ENCODE peak calls at places on chromosomes 1 and 21, in ten cellular contexts. One of them, this sample, is unnamed.

GRCh38 chr21:44896561-44897286 is 23.2 kb upstream of the PTTG1IP start:
- DNase-seq in thoracic aorta: no peak
- DNase-seq in esophagus squamous epithelium: no peak
- DNase-seq in breast epithelium: no peak
- DNase-seq in mammary epithelial cell: no peak
- DNase-seq in endodermal cell: no peak
- DNase-seq in thyroid gland: no peak
- DNase-seq in transverse colon: no peak
- DNase-seq in pancreas: no peak
- DNase-seq in CD4-positive, alpha-beta T cell: no peak
- DNase-seq in this sample: no peak

GRCh38 chr1:26986658-26987057 is 6.8 kb upstream of the TRNP1 start:
- DNase-seq in mammary epithelial cell: no peak
- DNase-seq in endodermal cell: no peak
- DNase-seq in breast epithelium: no peak
- DNase-seq in CD4-positive, alpha-beta T cell: no peak
- DNase-seq in transverse colon: no peak
- DNase-seq in esophagus squamous epithelium: no peak
- DNase-seq in thoracic aorta: no peak
- DNase-seq in pancreas: no peak
- DNase-seq in thyroid gland: no peak
- DNase-seq in this sample: no peak

GRCh38 chr1:217590598-217590997 is 40.3 kb downstream of the GPATCH2 start:
- DNase-seq in thyroid gland: no peak
- DNase-seq in pancreas: no peak
- DNase-seq in CD4-positive, alpha-beta T cell: no peak
- DNase-seq in esophagus squamous epithelium: no peak
- DNase-seq in breast epithelium: no peak
- DNase-seq in transverse colon: no peak
- DNase-seq in mammary epithelial cell: no peak
- DNase-seq in endodermal cell: no peak
- DNase-seq in thoracic aorta: no peak
- DNase-seq in this sample: no peak

GRCh38 chr1:53082826-53083225 is 20.8 kb downstream of the PODN start:
- DNase-seq in CD4-positive, alpha-beta T cell: no peak
- DNase-seq in endodermal cell: no peak
- DNase-seq in breast epithelium: no peak
- DNase-seq in transverse colon: no peak
- DNase-seq in mammary epithelial cell: no peak
- DNase-seq in thoracic aorta: no peak
- DNase-seq in thyroid gland: no peak
- DNase-seq in pancreas: no peak
- DNase-seq in esophagus squamous epithelium: no peak
- DNase-seq in this sample: no peak

GRCh38 chr1:42832636-42833265 is 13.7 kb upstream of the ZNF691 start:
- DNase-seq in mammary epithelial cell: no peak
- DNase-seq in breast epithelium: no peak
- DNase-seq in endodermal cell: no peak
- DNase-seq in thoracic aorta: no peak
- DNase-seq in pancreas: no peak
- DNase-seq in CD4-positive, alpha-beta T cell: no peak
- DNase-seq in esophagus squamous epithelium: no peak
- DNase-seq in thyroid gland: no peak
- DNase-seq in transverse colon: no peak
- DNase-seq in this sample: no peak

GRCh38 chr1:201945157-201945556 is 1.2 kb downstream of the LMOD1 start:
- DNase-seq in mammary epithelial cell: no peak
- DNase-seq in CD4-positive, alpha-beta T cell: no peak
- DNase-seq in endodermal cell: peak; percentile 71
- DNase-seq in esophagus squamous epithelium: no peak
- DNase-seq in transverse colon: no peak
- DNase-seq in pancreas: no peak
- DNase-seq in thyroid gland: no peak
- DNase-seq in thoracic aorta: no peak
- DNase-seq in breast epithelium: no peak
- DNase-seq in this sample: no peak

GRCh38 chr1:227780101-227781044 is 35.1 kb upstream of the PRSS38 start:
- DNase-seq in pancreas: no peak
- DNase-seq in CD4-positive, alpha-beta T cell: no peak
- DNase-seq in esophagus squamous epithelium: no peak
- DNase-seq in thyroid gland: no peak
- DNase-seq in transverse colon: no peak
- DNase-seq in mammary epithelial cell: no peak
- DNase-seq in thoracic aorta: peak; percentile 0
- DNase-seq in endodermal cell: peak; percentile 26
- DNase-seq in breast epithelium: no peak
- DNase-seq in this sample: no peak

GRCh38 chr1:78145105-78145580 is 99.4 kb downstream of the GIPC2 start:
- DNase-seq in thoracic aorta: no peak
- DNase-seq in endodermal cell: peak; percentile 73
- DNase-seq in mammary epithelial cell: peak; percentile 63
- DNase-seq in breast epithelium: peak; percentile 21
- DNase-seq in CD4-positive, alpha-beta T cell: no peak
- DNase-seq in transverse colon: peak; percentile 56
- DNase-seq in esophagus squamous epithelium: no peak
- DNase-seq in pancreas: peak; percentile 26
- DNase-seq in thyroid gland: peak; percentile 50
- DNase-seq in this sample: peak; percentile 73

GRCh38 chr1:162988869-162989268 is 80.3 kb upstream of the RGS4 start:
- DNase-seq in thoracic aorta: no peak
- DNase-seq in transverse colon: no peak
- DNase-seq in esophagus squamous epithelium: no peak
- DNase-seq in breast epithelium: no peak
- DNase-seq in endodermal cell: peak; percentile 68
- DNase-seq in thyroid gland: no peak
- DNase-seq in pancreas: no peak
- DNase-seq in CD4-positive, alpha-beta T cell: no peak
- DNase-seq in mammary epithelial cell: no peak
- DNase-seq in this sample: no peak

GRCh38 chr1:152410599-152410998 is 3.5 kb downstream of the CRNN start:
- DNase-seq in thyroid gland: peak; percentile 74
- DNase-seq in breast epithelium: peak; percentile 33
- DNase-seq in mammary epithelial cell: no peak
- DNase-seq in thoracic aorta: no peak
- DNase-seq in esophagus squamous epithelium: no peak
- DNase-seq in pancreas: no peak
- DNase-seq in transverse colon: no peak
- DNase-seq in CD4-positive, alpha-beta T cell: no peak
- DNase-seq in endodermal cell: no peak
- DNase-seq in this sample: peak; percentile 36

GRCh38 chr21:38266732-38267131 is 9.9 kb downstream of the KCNJ15 start:
- DNase-seq in thyroid gland: no peak
- DNase-seq in endodermal cell: no peak
- DNase-seq in thoracic aorta: no peak
- DNase-seq in mammary epithelial cell: no peak
- DNase-seq in pancreas: no peak
- DNase-seq in CD4-positive, alpha-beta T cell: no peak
- DNase-seq in transverse colon: no peak
- DNase-seq in breast epithelium: no peak
- DNase-seq in esophagus squamous epithelium: no peak
- DNase-seq in this sample: peak; percentile 21

DNA sequence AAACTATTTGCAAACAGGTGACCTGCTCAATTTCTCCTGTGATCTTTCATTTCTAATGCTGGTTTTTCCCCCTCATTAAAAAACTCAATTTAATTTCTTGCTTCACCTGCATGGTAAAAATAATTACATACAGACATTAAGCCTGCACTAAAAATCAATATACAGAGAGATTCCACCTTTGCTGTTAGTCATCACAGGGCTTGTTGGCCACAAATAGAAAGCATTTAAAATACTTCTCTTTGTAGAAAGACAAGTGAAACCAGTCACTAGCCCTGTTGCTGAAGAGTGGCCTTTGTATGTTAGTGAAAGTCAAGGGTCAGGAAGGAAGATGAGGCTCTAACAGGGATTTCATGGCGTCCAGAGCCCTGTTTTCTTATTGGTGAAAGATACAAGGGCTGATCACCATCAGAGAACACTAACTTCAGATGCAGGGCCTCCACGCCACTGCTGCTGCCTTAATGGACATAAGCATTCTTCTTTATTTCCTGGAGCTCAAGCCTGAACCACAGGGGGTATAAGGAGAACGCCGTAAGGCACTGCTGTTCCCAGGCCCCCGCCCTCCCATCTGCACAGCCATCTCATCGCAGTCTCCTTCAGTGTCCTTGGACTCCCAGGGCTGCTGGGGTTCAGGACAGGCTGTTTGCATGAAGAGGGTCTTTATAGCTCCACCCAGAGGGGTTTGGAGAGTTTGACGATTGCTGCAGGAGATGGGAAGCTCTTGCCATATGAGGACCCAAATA is 117.2 kb upstream of the IRF2BP2 start:
- DNase-seq in thyroid gland: no peak
- DNase-seq in endodermal cell: no peak
- DNase-seq in pancreas: no peak
- DNase-seq in mammary epithelial cell: peak; percentile 28
- DNase-seq in transverse colon: no peak
- DNase-seq in CD4-positive, alpha-beta T cell: no peak
- DNase-seq in thoracic aorta: no peak
- DNase-seq in breast epithelium: no peak
- DNase-seq in esophagus squamous epithelium: no peak
- DNase-seq in this sample: peak; percentile 35
- H3K9me3 ChIP-seq in thyroid gland: no peaks in the 10 kb centered on the region
- H3K9me3 ChIP-seq in endodermal cell: no peaks in the 10 kb centered on the region
- H3K9me3 ChIP-seq in pancreas: no peaks in the 10 kb centered on the region
- H3K9me3 ChIP-seq in mammary epithelial cell: no peaks in the 10 kb centered on the region
- H3K9me3 ChIP-seq in transverse colon: no peaks in the 10 kb centered on the region
- H3K9me3 ChIP-seq in CD4-positive, alpha-beta T cell: no peaks in the 10 kb centered on the region
- H3K9me3 ChIP-seq in thoracic aorta: no peaks in the 10 kb centered on the region
- H3K9me3 ChIP-seq in breast epithelium: no peaks in the 10 kb centered on the region
- H3K9me3 ChIP-seq in esophagus squamous epithelium: no peaks in the 10 kb centered on the region
- H3K9me3 ChIP-seq in this sample: no peaks in the 10 kb centered on the region

GRCh38 chr1:119475866-119476439 is 31.1 kb upstream of the HSD3B1 start:
- DNase-seq in transverse colon: peak; percentile 71
- DNase-seq in mammary epithelial cell: peak; percentile 64
- DNase-seq in thoracic aorta: no peak
- DNase-seq in esophagus squamous epithelium: no peak
- DNase-seq in endodermal cell: peak; percentile 96
- DNase-seq in thyroid gland: peak; percentile 45
- DNase-seq in pancreas: peak; percentile 54
- DNase-seq in CD4-positive, alpha-beta T cell: no peak
- DNase-seq in breast epithelium: peak; percentile 50
- DNase-seq in this sample: peak; percentile 18
- TF ChIP-seq CTCF in transverse colon: peak; percentile 59
- TF ChIP-seq CTCF in mammary epithelial cell: peak; percentile 92
- TF ChIP-seq CTCF in thoracic aorta: no peak
- TF ChIP-seq CTCF in esophagus squamous epithelium: peak; percentile 17
- TF ChIP-seq CTCF in endodermal cell: peak; percentile 84
- TF ChIP-seq CTCF in thyroid gland: no peak
- TF ChIP-seq CTCF in pancreas: peak; percentile 70
- TF ChIP-seq CTCF in CD4-positive, alpha-beta T cell: no peak
- TF ChIP-seq CTCF in breast epithelium: peak; percentile 23
- TF ChIP-seq CTCF in this sample: peak; percentile 68

DNA sequence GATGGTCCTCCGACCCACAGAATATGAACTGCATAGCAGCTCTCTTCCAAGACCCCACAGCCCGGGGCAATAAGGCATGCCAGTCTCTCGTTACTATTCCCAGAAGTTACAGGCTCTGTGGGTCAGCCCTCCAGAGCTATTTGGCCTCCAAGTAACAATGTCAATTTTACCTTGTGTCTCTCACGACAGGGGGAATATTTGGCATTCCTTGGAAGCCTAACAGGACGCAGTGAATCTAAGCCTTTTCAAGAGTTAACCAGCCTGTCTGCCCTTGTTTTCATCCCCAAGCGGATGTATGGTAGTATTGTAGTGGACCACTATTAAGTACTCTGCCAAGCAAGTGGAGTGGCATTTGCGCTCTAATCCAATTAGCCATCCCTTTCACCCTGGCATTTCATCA is 24.4 kb upstream of the GNG4 start:
- DNase-seq in transverse colon: no peak
- DNase-seq in breast epithelium: no peak
- DNase-seq in endodermal cell: peak; percentile 77
- DNase-seq in esophagus squamous epithelium: no peak
- DNase-seq in thoracic aorta: no peak
- DNase-seq in thyroid gland: no peak
- DNase-seq in pancreas: no peak
- DNase-seq in mammary epithelial cell: no peak
- DNase-seq in CD4-positive, alpha-beta T cell: no peak
- DNase-seq in this sample: no peak
- H3K9me3 ChIP-seq in transverse colon: peaks cover 32% of the 10 kb centered on the region
- H3K9me3 ChIP-seq in breast epithelium: peaks cover 17% of the 10 kb centered on the region
- H3K9me3 ChIP-seq in endodermal cell: peaks cover 72% of the 10 kb centered on the region
- H3K9me3 ChIP-seq in esophagus squamous epithelium: no peaks in the 10 kb centered on the region
- H3K9me3 ChIP-seq in thoracic aorta: peaks cover 25% of the 10 kb centered on the region
- H3K9me3 ChIP-seq in thyroid gland: no peaks in the 10 kb centered on the region
- H3K9me3 ChIP-seq in pancreas: no peaks in the 10 kb centered on the region
- H3K9me3 ChIP-seq in mammary epithelial cell: peaks cover 39% of the 10 kb centered on the region
- H3K9me3 ChIP-seq in CD4-positive, alpha-beta T cell: peaks cover 62% of the 10 kb centered on the region
- H3K9me3 ChIP-seq in this sample: no peaks in the 10 kb centered on the region

GRCh38 chr1:66373072-66373685 is 160.8 kb upstream of the SGIP1 start:
- DNase-seq in CD4-positive, alpha-beta T cell: no peak
- DNase-seq in mammary epithelial cell: no peak
- DNase-seq in thoracic aorta: no peak
- DNase-seq in esophagus squamous epithelium: no peak
- DNase-seq in endodermal cell: no peak
- DNase-seq in thyroid gland: no peak
- DNase-seq in transverse colon: no peak
- DNase-seq in breast epithelium: no peak
- DNase-seq in pancreas: no peak
- DNase-seq in this sample: no peak

GRCh38 chr1:66374148-66374547 is 159.8 kb upstream of the SGIP1 start:
- DNase-seq in CD4-positive, alpha-beta T cell: no peak
- DNase-seq in breast epithelium: no peak
- DNase-seq in esophagus squamous epithelium: no peak
- DNase-seq in mammary epithelial cell: no peak
- DNase-seq in endodermal cell: no peak
- DNase-seq in pancreas: no peak
- DNase-seq in transverse colon: no peak
- DNase-seq in thyroid gland: no peak
- DNase-seq in thoracic aorta: no peak
- DNase-seq in this sample: peak; percentile 6

GRCh38 chr1:66374561-66375111 is 159.3 kb upstream of the SGIP1 start:
- DNase-seq in CD4-positive, alpha-beta T cell: no peak
- DNase-seq in breast epithelium: no peak
- DNase-seq in pancreas: no peak
- DNase-seq in endodermal cell: no peak
- DNase-seq in esophagus squamous epithelium: no peak
- DNase-seq in mammary epithelial cell: peak; percentile 90
- DNase-seq in thoracic aorta: no peak
- DNase-seq in thyroid gland: no peak
- DNase-seq in transverse colon: no peak
- DNase-seq in this sample: peak; percentile 95

GRCh38 chr1:66372522-66373071 is 161.4 kb upstream of the SGIP1 start:
- DNase-seq in thyroid gland: no peak
- DNase-seq in esophagus squamous epithelium: no peak
- DNase-seq in pancreas: no peak
- DNase-seq in endodermal cell: no peak
- DNase-seq in CD4-positive, alpha-beta T cell: no peak
- DNase-seq in thoracic aorta: no peak
- DNase-seq in breast epithelium: no peak
- DNase-seq in mammary epithelial cell: no peak
- DNase-seq in transverse colon: no peak
- DNase-seq in this sample: no peak

DNA sequence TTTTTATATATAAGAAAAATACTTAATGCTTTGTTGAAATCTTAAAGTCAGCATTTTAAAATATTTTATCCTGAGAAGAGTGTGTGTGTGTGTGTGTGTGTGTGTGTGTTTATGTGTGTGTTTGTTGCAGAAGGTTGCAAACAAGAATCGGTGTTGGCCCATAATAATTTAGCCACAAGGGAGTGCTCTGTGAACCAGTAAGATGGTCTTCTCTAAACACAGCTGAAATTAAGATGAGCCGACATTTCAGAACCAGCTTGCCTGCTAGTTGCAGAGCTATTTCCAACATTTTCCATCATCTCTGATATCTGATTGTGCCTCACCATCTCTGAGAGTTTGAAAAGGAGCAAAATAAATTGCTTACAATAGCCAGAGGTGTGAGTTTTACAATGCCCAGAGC is 158.8 kb upstream of the SGIP1 start:
- DNase-seq in mammary epithelial cell: no peak
- DNase-seq in breast epithelium: no peak
- DNase-seq in thoracic aorta: no peak
- DNase-seq in thyroid gland: no peak
- DNase-seq in transverse colon: no peak
- DNase-seq in esophagus squamous epithelium: no peak
- DNase-seq in endodermal cell: no peak
- DNase-seq in pancreas: no peak
- DNase-seq in CD4-positive, alpha-beta T cell: no peak
- DNase-seq in this sample: peak; percentile 49
- TF ChIP-seq CTCF in mammary epithelial cell: no peak
- TF ChIP-seq CTCF in breast epithelium: no peak
- TF ChIP-seq CTCF in thoracic aorta: no peak
- TF ChIP-seq CTCF in thyroid gland: no peak
- TF ChIP-seq CTCF in transverse colon: no peak
- TF ChIP-seq CTCF in esophagus squamous epithelium: no peak
- TF ChIP-seq CTCF in endodermal cell: no peak
- TF ChIP-seq CTCF in pancreas: no peak
- TF ChIP-seq CTCF in CD4-positive, alpha-beta T cell: no peak
- TF ChIP-seq CTCF in this sample: peak; percentile 14